ENCODE peak calls at places on chromosomes 6 and 20, in four cellular contexts. L is HEK293T, F is HCT116, W is H1. N is an unnamed sample.

GRCh38 chr20:36214684-36215256 is 21.5 kb upstream of the AAR2 start:
- DNase-seq in L (peak; percentile 50), F (no peak), W (no peak), N (peak; percentile 43)

GRCh38 chr20:53576195-53576580 is 17.5 kb downstream of the ZNF217 start:
- DNase-seq in L (no peak), F (no peak), W (no peak), N (no peak)

GRCh38 chr20:137668-138131 is 4.7 kb upstream of the DEFB126 start:
- DNase-seq in L (peak; percentile 17), F (peak; percentile 15), W (no peak), N (peak; percentile 23)

GRCh38 chr6:148146717-148147116 is 195.9 kb upstream of the SASH1 start:
- DNase-seq in L (no peak), F (peak; percentile 13), W (peak; percentile 3), N (no peak)

GRCh38 chr6:24566020-24566752 is 71.4 kb downstream of the ALDH5A1 start:
- DNase-seq in L (no peak), F (no peak), W (no peak), N (no peak)

GRCh38 chr6:74066168-74066871 is 370.3 kb downstream of the CD109 start:
- DNase-seq in L (no peak), F (no peak), W (no peak), N (no peak)

GRCh38 chr6:126811307-126811706 is 307.2 kb upstream of the RSPO3 start:
- DNase-seq in L (no peak), F (no peak), W (no peak), N (no peak)

GRCh38 chr6:144481527-144481926 is 196.4 kb downstream of the UTRN start:
- DNase-seq in L (no peak), F (no peak), W (no peak), N (no peak)

GRCh38 chr20:43794326-43794725 is 67.5 kb upstream of the GTSF1L start:
- DNase-seq in L (no peak), F (no peak), W (no peak), N (no peak)

GRCh38 chr6:90484903-90485302 is 102.0 kb downstream of the MAP3K7 start:
- DNase-seq in L (no peak), F (no peak), W (no peak), N (no peak)

GRCh38 chr6:20440291-20440690 is 38.6 kb downstream of the E2F3 start:
- DNase-seq in L (no peak), F (no peak), W (no peak), N (no peak)
- TF ChIP-seq SP1 in L (no peak), F (no peak), W (no peak), N (no peak)

GRCh38 chr6:14772188-14772587 is 473.7 kb upstream of the JARID2 start:
- DNase-seq in L (no peak), F (no peak), W (no peak), N (no peak)

GRCh38 chr6:14767176-14767575 is 478.7 kb upstream of the JARID2 start:
- DNase-seq in L (no peak), F (no peak), W (no peak), N (no peak)

GRCh38 chr6:14770040-14770439 is 475.8 kb upstream of the JARID2 start:
- DNase-seq in L (no peak), F (no peak), W (no peak), N (no peak)

GRCh38 chr6:14771026-14771425 is 474.8 kb upstream of the JARID2 start:
- DNase-seq in L (no peak), F (no peak), W (no peak), N (no peak)

DNA sequence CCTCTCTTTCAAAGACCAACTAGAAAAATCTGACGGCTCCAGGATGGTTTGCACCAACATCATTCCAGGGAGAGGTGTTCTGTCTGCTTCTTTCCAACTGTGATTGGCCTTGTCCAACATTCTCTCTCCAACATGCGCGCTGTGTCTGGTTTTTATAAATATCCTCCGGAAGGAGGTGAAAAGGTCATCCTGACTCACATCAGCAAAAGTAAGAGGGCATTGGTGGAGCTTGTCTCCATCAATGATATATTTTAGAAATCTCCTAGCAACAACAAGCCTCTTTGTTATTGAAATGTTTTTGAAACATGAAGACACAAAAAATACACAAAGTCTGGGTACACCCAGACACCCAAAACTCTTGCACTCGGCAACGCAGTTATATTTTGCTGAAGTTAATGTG is 475.3 kb upstream of the JARID2 start:
- DNase-seq in L (no peak), F (no peak), W (no peak), N (no peak)
- TF ChIP-seq SP1 in L (no peak), F (no peak), W (no peak), N (no peak)

GRCh38 chr6:141418076-141418475 is 714.6 kb upstream of the GJE1 start:
- DNase-seq in L (no peak), F (no peak), W (no peak), N (no peak)
- TF ChIP-seq SP1 in L (no peak), F (no peak), W (no peak), N (no peak)

GRCh38 chr6:69421986-69422385 is 374.8 kb downstream of the LMBRD1 start:
- DNase-seq in L (no peak), F (no peak), W (no peak), N (no peak)
- TF ChIP-seq SP1 in L (no peak), F (no peak), W (no peak), N (no peak)

DNA sequence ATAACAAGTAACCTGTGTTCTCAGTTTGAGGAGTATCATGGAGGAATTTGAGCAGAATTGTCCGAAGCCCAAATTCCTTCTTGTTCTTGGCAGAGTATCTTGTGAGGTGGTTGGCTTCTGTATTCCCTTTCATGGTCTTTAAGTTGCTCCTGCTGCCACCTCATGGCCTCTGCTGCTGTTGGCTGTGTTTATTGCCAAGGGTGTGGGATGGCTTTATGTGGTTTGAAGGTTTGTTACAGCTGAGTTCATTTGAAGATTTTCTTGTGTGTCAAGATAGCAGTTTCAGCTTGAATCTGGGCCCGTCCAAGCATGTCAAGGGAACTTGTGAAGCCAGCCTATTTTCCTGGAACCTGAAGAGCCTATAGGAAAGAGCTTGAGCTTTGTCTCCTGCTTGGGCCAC is 20.2 kb upstream of the TTK start:
- DNase-seq in L (peak; percentile 10), F (peak; percentile 16), W (no peak), N (no peak)
- TF ChIP-seq SP1 in L (no peak), F (no peak), W (no peak), N (no peak)

GRCh38 chr20:45037050-45037449 is 63.9 kb downstream of the KCNS1 start:
- DNase-seq in L (no peak), F (no peak), W (no peak), N (no peak)
- TF ChIP-seq SP1 in L (no peak), F (peak; percentile 19), W (no peak), N (no peak)

GRCh38 chr6:44534291-44534690 is 146.8 kb downstream of the CDC5L start:
- DNase-seq in L (no peak), F (no peak), W (no peak), N (no peak)
- TF ChIP-seq SP1 in L (no peak), F (no peak), W (no peak), N (no peak)